ENCODE peak calls at places on chromosomes 3 and 15, in nine cellular contexts. D is left ventricle myocardium inferior; N is brain microvascular endothelial cell; W is psoas muscle; E is lower lobe of right lung; T is AG04450; L is IMR-90; F is CD8-positive, alpha-beta T cell; Z is hepatocyte. H is an unnamed sample.

GRCh38 chr3:62100233-62100989 is 272.9 kb downstream of the FEZF2 start:
- DNase-seq in T (no peak), N (no peak), W (no peak), F (no peak), D (no peak), Z (peak), E (no peak), L (no peak), H (no peak)

GRCh38 chr15:100330221-100330620 is 11.6 kb downstream of the ADAMTS17 start:
- DNase-seq in T (no peak), Z (no peak), W (no peak), F (no peak), L (no peak), D (no peak), N (no peak), E (no peak), H (no peak)

GRCh38 chr3:109356442-109357155 is 19.3 kb upstream of the DPPA4 start:
- DNase-seq in N (no peak), Z (no peak), D (no peak), T (no peak), L (no peak), F (no peak), E (no peak), W (no peak), H (no peak)

GRCh38 chr3:155286745-155287144 is 6.7 kb downstream of the STRIT1 start:
- DNase-seq in F (no peak), E (no peak), N (no peak), T (no peak), L (peak), W (no peak), D (no peak), Z (no peak), H (no peak)

GRCh38 chr3:127742580-127742979 is 69.8 kb downstream of the ABTB1 start:
- DNase-seq in E (no peak), W (no peak), N (no peak), D (no peak), F (no peak), L (no peak), Z (no peak), T (no peak), H (no peak)

GRCh38 chr3:70982700-70983140 is 600.8 kb downstream of the FOXP1 start:
- DNase-seq in Z (peak), W (peak), L (peak), E (no peak), F (no peak), N (peak), D (no peak), T (no peak), H (peak)

GRCh38 chr3:171258316-171258715 is 201.9 kb downstream of the TNIK start:
- DNase-seq in N (no peak), Z (no peak), W (no peak), L (no peak), E (no peak), D (no peak), F (no peak), T (no peak), H (no peak)

GRCh38 chr3:49899815-49900214 is 3.9 kb downstream of the MST1R start:
- DNase-seq in L (no peak), W (no peak), T (no peak), Z (no peak), E (no peak), N (no peak), F (no peak), D (no peak), H (no peak)

GRCh38 chr3:52237659-52238172 is 1.2 kb downstream of the TWF2 start:
- DNase-seq in D (peak), N (peak), L (peak), F (no peak), E (peak), T (peak), Z (peak), W (peak), H (no peak)

GRCh38 chr3:155270485-155271342 is 22.8 kb downstream of the STRIT1 start:
- DNase-seq in F (no peak), T (no peak), L (no peak), E (no peak), W (no peak), N (no peak), D (no peak), Z (no peak), H (no peak)

GRCh38 chr15:66985653-66986052 is 79.7 kb upstream of the SMAD3 start:
- DNase-seq in F (no peak), W (no peak), D (no peak), Z (no peak), N (no peak), E (no peak), L (no peak), T (no peak), H (no peak)

GRCh38 chr3:196979545-196979944 is 10.9 kb upstream of the PIGZ start:
- DNase-seq in W (peak), Z (peak), D (no peak), N (no peak), T (no peak), E (no peak), L (peak), F (no peak), H (no peak)

GRCh38 chr3:171936231-171936841 is 93.2 kb downstream of the TMEM212 start:
- DNase-seq in Z (peak), F (no peak), W (no peak), L (peak), D (no peak), E (peak), N (peak), T (no peak), H (no peak)

GRCh38 chr3:194043516-194043915 is 92.4 kb upstream of the HES1 start:
- DNase-seq in Z (peak), E (no peak), T (peak), F (no peak), N (peak), W (no peak), L (peak), D (no peak), H (no peak)

GRCh38 chr3:151283907-151284461 is 5.6 kb upstream of the P2RY14 start:
- DNase-seq in D (peak), T (peak), N (peak), W (no peak), E (no peak), F (no peak), L (peak), Z (peak), H (no peak)

GRCh38 chr15:96334705-96335428 is 4.4 kb downstream of the NR2F2 start:
- DNase-seq in T (no peak), W (no peak), Z (no peak), D (no peak), E (no peak), N (peak), F (no peak), L (no peak), H (no peak)

GRCh38 chr3:18335202-18335601 is 89.9 kb downstream of the SATB1 start:
- DNase-seq in W (no peak), E (no peak), L (no peak), D (no peak), Z (no peak), N (no peak), F (no peak), T (no peak), H (no peak)

GRCh38 chr3:155423526-155423925 is 130.0 kb upstream of the STRIT1 start:
- DNase-seq in N (no peak), E (no peak), W (no peak), D (no peak), F (no peak), T (no peak), L (no peak), Z (no peak), H (no peak)

GRCh38 chr3:77038928-77039605 is 832 bp upstream of the ROBO2 start:
- DNase-seq in F (no peak), W (no peak), L (peak), Z (peak), T (no peak), D (no peak), N (no peak), E (no peak), H (peak)

GRCh38 chr15:99467861-99468460 is 97.8 kb upstream of the MEF2A start:
- DNase-seq in Z (no peak), W (no peak), T (no peak), E (no peak), D (no peak), L (peak), F (no peak), N (no peak), H (no peak)

GRCh38 chr15:43095243-43095642 is 10.6 kb downstream of the UBR1 start:
- DNase-seq in F (no peak), D (no peak), E (no peak), N (peak), T (no peak), W (no peak), Z (peak), L (peak), H (no peak)

GRCh38 chr3:42025388-42026138 is 63.7 kb upstream of the ULK4 start:
- DNase-seq in N (peak), F (no peak), E (peak), W (peak), D (peak), Z (peak), L (peak), T (peak), H (peak)

GRCh38 chr3:118809696-118810498 is 224.7 kb downstream of the IGSF11 start:
- DNase-seq in L (no peak), D (no peak), E (no peak), W (no peak), F (no peak), N (no peak), Z (no peak), T (no peak), H (no peak)

GRCh38 chr15:68733666-68734065 is 87.0 kb downstream of the ANP32A start:
- DNase-seq in T (no peak), F (no peak), N (no peak), W (no peak), L (no peak), D (no peak), E (no peak), Z (no peak), H (no peak)

GRCh38 chr3:13463618-13464400 is 16.3 kb upstream of the HDAC11 start:
- DNase-seq in T (no peak), E (no peak), L (no peak), W (no peak), F (no peak), N (no peak), D (no peak), Z (no peak), H (no peak)

GRCh38 chr3:2714856-2715255 is 395.3 kb downstream of the IL5RA start:
- DNase-seq in D (no peak), N (no peak), Z (no peak), T (no peak), F (no peak), E (no peak), W (no peak), L (no peak), H (no peak)

GRCh38 chr15:74832826-74833225 is 6.4 kb downstream of the CPLX3 start:
- DNase-seq in F (no peak), E (no peak), D (no peak), N (no peak), Z (no peak), T (no peak), L (no peak), W (no peak), H (no peak)

GRCh38 chr15:74829991-74830390 is 3.6 kb downstream of the CPLX3 start:
- DNase-seq in E (no peak), W (no peak), D (no peak), N (no peak), L (no peak), F (no peak), Z (no peak), T (no peak), H (no peak)

GRCh38 chr15:74831813-74832495 is 5.5 kb downstream of the CPLX3 start:
- DNase-seq in L (no peak), T (no peak), Z (no peak), W (no peak), D (no peak), E (no peak), F (no peak), N (no peak), H (no peak)

GRCh38 chr15:74829500-74829899 is 3.1 kb downstream of the CPLX3 start:
- DNase-seq in L (peak), T (no peak), D (no peak), E (no peak), N (no peak), Z (no peak), W (no peak), F (no peak), H (no peak)

GRCh38 chr15:74830868-74831267 is 4.4 kb downstream of the CPLX3 start:
- DNase-seq in D (peak), N (no peak), W (no peak), E (no peak), L (no peak), F (no peak), T (no peak), Z (no peak), H (no peak)
- H3K27ac ChIP-seq in D (peak), N (no peak), W (peak), E (no peak), L (no peak), F (no peak), T (no peak), Z (no peak), H (no peak)

DNA sequence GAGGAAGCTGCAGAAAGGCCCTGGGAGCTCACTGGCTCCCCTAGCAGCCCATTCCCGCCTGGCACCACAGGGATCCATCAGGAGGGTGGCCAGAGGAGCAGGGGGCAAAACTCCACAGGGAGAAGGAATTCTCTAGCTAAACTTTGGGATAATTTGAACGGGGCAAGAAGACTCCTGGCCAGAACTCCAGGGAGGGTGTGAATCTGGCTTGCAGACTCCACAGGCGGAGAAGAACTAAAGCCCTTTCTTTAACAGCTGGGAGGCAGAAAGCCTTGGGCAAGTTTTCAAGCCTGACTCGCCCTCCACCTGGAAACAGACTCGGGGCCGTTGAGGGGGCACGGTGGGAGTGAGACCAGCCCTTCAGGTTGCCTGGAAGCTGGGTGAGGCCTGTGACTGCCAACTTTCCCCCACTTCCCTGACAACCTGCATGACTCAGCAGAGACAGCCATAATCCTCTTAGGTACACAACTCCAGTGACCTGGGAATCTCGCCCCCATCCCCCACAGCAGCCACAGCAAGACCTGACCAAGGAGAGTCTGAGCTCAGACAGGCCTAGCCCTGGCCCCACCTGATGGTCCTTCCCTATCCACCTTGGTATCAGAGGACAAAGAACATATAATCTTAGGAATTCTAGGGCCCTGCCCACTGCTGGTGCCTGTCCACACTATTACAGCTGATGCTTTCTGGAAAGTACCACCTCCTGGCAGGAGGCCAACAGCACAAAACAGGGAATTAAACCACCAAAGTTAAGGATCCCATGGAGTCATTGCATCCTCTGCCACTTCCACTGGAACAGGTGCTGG is 28.7 kb downstream of the SLC27A2 start:
- DNase-seq in W (no peak), D (no peak), T (no peak), E (no peak), L (no peak), F (no peak), N (no peak), Z (peak), H (no peak)
- H3K27ac ChIP-seq in W (no peak), D (no peak), T (no peak), E (no peak), L (no peak), F (no peak), N (no peak), Z (peak), H (no peak)

DNA sequence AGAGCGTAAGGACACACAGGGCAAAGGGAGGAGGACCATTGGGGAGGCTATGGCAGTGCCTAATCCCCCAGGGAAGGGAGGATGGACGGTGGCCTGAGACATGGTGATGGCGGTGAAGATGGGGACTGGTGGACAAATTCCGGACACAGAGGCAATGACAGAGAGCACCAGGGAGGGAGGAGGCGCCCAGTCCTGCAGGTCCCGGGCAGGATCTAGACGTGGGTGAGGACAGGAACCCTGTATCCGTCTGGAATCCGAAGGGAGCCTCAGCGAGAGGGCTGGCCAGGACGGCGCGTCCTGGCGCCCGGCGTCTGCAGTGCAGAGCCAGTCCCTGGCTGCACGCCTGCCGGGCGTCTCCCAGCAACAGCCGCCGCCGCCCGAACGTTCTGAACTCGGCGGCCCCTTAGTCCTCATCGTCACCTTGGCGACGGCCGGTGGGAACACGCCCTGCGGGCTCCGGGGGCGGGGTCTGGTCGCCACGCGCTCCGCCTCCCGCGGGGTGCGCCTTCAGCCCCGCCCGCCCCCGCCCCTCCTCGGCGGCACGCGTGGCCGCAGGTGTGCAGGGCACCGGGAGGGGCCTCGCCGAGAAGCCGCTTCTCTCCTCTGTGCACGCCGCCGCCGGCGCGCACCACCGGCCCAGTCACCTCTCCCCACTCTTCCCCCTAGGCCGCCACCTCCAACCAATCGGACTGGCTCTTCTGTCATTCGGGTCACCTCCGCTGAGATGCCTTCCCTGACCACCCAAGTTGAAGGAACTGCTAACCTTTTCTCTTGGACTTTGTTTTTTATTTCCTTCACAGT is 11.6 kb downstream of the XIRP1 start:
- DNase-seq in W (peak), Z (peak), L (peak), N (peak), D (peak), E (peak), T (no peak), F (peak), H (peak)
- H3K27ac ChIP-seq in W (peak), Z (peak), L (no peak), N (no peak), D (peak), E (peak), T (no peak), F (peak), H (peak)

DNA sequence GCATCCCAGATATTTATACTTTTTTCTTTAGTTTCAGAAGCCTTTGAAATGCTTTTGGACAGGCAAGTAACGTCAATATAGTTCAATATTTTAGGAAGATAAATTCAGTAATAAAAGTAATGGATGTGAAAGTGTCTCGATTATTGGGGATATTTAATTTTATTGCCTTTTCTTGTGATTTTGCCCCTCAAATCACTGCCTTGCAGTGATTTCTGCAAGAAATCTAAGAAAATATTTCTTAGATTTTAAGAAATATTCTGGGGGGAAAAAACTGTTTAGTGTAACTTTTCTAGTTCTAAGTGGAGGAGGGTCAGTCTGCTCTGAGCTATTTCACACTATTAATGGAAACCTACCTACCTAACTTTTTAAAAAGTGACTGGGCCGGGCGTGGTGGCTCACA is 33.6 kb downstream of the MGA start:
- DNase-seq in Z (no peak), L (no peak), E (no peak), W (no peak), T (no peak), F (no peak), N (no peak), D (no peak), H (no peak)
- H3K27ac ChIP-seq in Z (no peak), L (no peak), E (no peak), W (no peak), T (no peak), F (no peak), N (no peak), D (no peak), H (no peak)

GRCh38 chr3:30810617-30811016 is 83.8 kb downstream of the GADL1 start:
- DNase-seq in T (no peak), Z (no peak), F (no peak), L (no peak), D (peak), N (no peak), W (no peak), E (no peak), H (no peak)
- H3K27ac ChIP-seq in T (no peak), Z (no peak), F (no peak), L (no peak), D (peak), N (no peak), W (peak), E (no peak), H (no peak)

GRCh38 chr3:63762180-63762579 is 56.9 kb upstream of the C3orf49 start:
- DNase-seq in W (no peak), Z (no peak), N (no peak), L (no peak), E (no peak), T (no peak), F (no peak), D (no peak), H (no peak)
- H3K27ac ChIP-seq in W (no peak), Z (no peak), N (no peak), L (no peak), E (no peak), T (no peak), F (no peak), D (no peak), H (no peak)

GRCh38 chr3:73665317-73665716 is 40.6 kb upstream of the PDZRN3 start:
- DNase-seq in Z (no peak), N (no peak), L (no peak), F (no peak), T (no peak), W (no peak), D (no peak), E (no peak), H (no peak)

GRCh38 chr3:73664389-73664788 is 39.6 kb upstream of the PDZRN3 start:
- DNase-seq in W (no peak), N (no peak), Z (no peak), L (no peak), E (no peak), D (no peak), F (no peak), T (no peak), H (no peak)

GRCh38 chr3:73667889-73668288 is 43.1 kb upstream of the PDZRN3 start:
- DNase-seq in D (no peak), T (no peak), Z (no peak), L (no peak), E (no peak), F (no peak), N (no peak), W (no peak), H (no peak)

GRCh38 chr3:73661262-73661661 is 36.5 kb upstream of the PDZRN3 start:
- DNase-seq in W (no peak), F (no peak), E (no peak), D (no peak), N (peak), L (peak), T (peak), Z (no peak), H (no peak)

GRCh38 chr3:73663495-73663894 is 38.8 kb upstream of the PDZRN3 start:
- DNase-seq in F (no peak), L (no peak), W (no peak), N (no peak), Z (no peak), D (no peak), T (no peak), E (no peak), H (no peak)
- H3K27ac ChIP-seq in F (no peak), L (no peak), W (no peak), N (no peak), Z (peak), D (no peak), T (no peak), E (no peak), H (no peak)